ENCODE peak calls at places on chromosomes 1 and 21, in eight cellular contexts. One of them, this sample, is unnamed.

GRCh38 chr1:156090822-156091188 is 8.5 kb upstream of the MEX3A start:
- DNase-seq in fibroblast of pulmonary artery: peak
- DNase-seq in mesenteric fat pad: peak
- DNase-seq in activated CD8-positive, alpha-beta memory T cell treated with anti-CD3 and anti-CD28 coated beads, Interleukin-2, amount 50 U/mL, for 48 hours: peak
- DNase-seq in activated naive CD4-positive, alpha-beta T cell: peak
- DNase-seq in pancreas: peak
- DNase-seq in substantia nigra: peak
- DNase-seq in GM12864: peak
- DNase-seq in this sample: peak

GRCh38 chr1:40257313-40257687 is 736 bp upstream of the ZMPSTE24 start:
- DNase-seq in fibroblast of pulmonary artery: no peak
- DNase-seq in mesenteric fat pad: no peak
- DNase-seq in activated CD8-positive, alpha-beta memory T cell treated with anti-CD3 and anti-CD28 coated beads, Interleukin-2, amount 50 U/mL, for 48 hours: no peak
- DNase-seq in activated naive CD4-positive, alpha-beta T cell: no peak
- DNase-seq in pancreas: peak
- DNase-seq in substantia nigra: no peak
- DNase-seq in GM12864: no peak
- DNase-seq in this sample: no peak

GRCh38 chr1:7989762-7990428 is 28.4 kb downstream of the PARK7 start:
- DNase-seq in fibroblast of pulmonary artery: no peak
- DNase-seq in mesenteric fat pad: no peak
- DNase-seq in activated CD8-positive, alpha-beta memory T cell treated with anti-CD3 and anti-CD28 coated beads, Interleukin-2, amount 50 U/mL, for 48 hours: no peak
- DNase-seq in activated naive CD4-positive, alpha-beta T cell: no peak
- DNase-seq in pancreas: no peak
- DNase-seq in substantia nigra: no peak
- DNase-seq in GM12864: no peak
- DNase-seq in this sample: no peak

GRCh38 chr1:217274927-217275616 is 355.8 kb downstream of the GPATCH2 start:
- DNase-seq in fibroblast of pulmonary artery: peak
- DNase-seq in mesenteric fat pad: no peak
- DNase-seq in activated CD8-positive, alpha-beta memory T cell treated with anti-CD3 and anti-CD28 coated beads, Interleukin-2, amount 50 U/mL, for 48 hours: no peak
- DNase-seq in activated naive CD4-positive, alpha-beta T cell: no peak
- DNase-seq in pancreas: no peak
- DNase-seq in substantia nigra: no peak
- DNase-seq in GM12864: peak
- DNase-seq in this sample: no peak

GRCh38 chr1:87045757-87046422 is 131.5 kb downstream of the HS2ST1 start:
- DNase-seq in fibroblast of pulmonary artery: no peak
- DNase-seq in mesenteric fat pad: no peak
- DNase-seq in activated CD8-positive, alpha-beta memory T cell treated with anti-CD3 and anti-CD28 coated beads, Interleukin-2, amount 50 U/mL, for 48 hours: peak
- DNase-seq in activated naive CD4-positive, alpha-beta T cell: no peak
- DNase-seq in pancreas: no peak
- DNase-seq in substantia nigra: no peak
- DNase-seq in GM12864: no peak
- DNase-seq in this sample: no peak

GRCh38 chr1:4113897-4114296 is 213.8 kb upstream of the C1orf174 start:
- DNase-seq in fibroblast of pulmonary artery: no peak
- DNase-seq in mesenteric fat pad: no peak
- DNase-seq in activated CD8-positive, alpha-beta memory T cell treated with anti-CD3 and anti-CD28 coated beads, Interleukin-2, amount 50 U/mL, for 48 hours: no peak
- DNase-seq in activated naive CD4-positive, alpha-beta T cell: no peak
- DNase-seq in pancreas: no peak
- DNase-seq in substantia nigra: no peak
- DNase-seq in GM12864: no peak
- DNase-seq in this sample: no peak

GRCh38 chr1:203627819-203628184 is 1.2 kb downstream of the ATP2B4 start:
- DNase-seq in fibroblast of pulmonary artery: no peak
- DNase-seq in mesenteric fat pad: no peak
- DNase-seq in activated CD8-positive, alpha-beta memory T cell treated with anti-CD3 and anti-CD28 coated beads, Interleukin-2, amount 50 U/mL, for 48 hours: no peak
- DNase-seq in activated naive CD4-positive, alpha-beta T cell: no peak
- DNase-seq in pancreas: no peak
- DNase-seq in substantia nigra: no peak
- DNase-seq in GM12864: no peak
- DNase-seq in this sample: no peak

GRCh38 chr1:31843506-31843905 is 27.7 kb upstream of the SPOCD1 start:
- DNase-seq in fibroblast of pulmonary artery: peak
- DNase-seq in mesenteric fat pad: no peak
- DNase-seq in activated CD8-positive, alpha-beta memory T cell treated with anti-CD3 and anti-CD28 coated beads, Interleukin-2, amount 50 U/mL, for 48 hours: no peak
- DNase-seq in activated naive CD4-positive, alpha-beta T cell: no peak
- DNase-seq in pancreas: no peak
- DNase-seq in substantia nigra: peak
- DNase-seq in GM12864: no peak
- DNase-seq in this sample: no peak

GRCh38 chr1:8598783-8599182 is 218.7 kb downstream of the RERE start:
- DNase-seq in fibroblast of pulmonary artery: peak
- DNase-seq in mesenteric fat pad: no peak
- DNase-seq in activated CD8-positive, alpha-beta memory T cell treated with anti-CD3 and anti-CD28 coated beads, Interleukin-2, amount 50 U/mL, for 48 hours: no peak
- DNase-seq in activated naive CD4-positive, alpha-beta T cell: no peak
- DNase-seq in pancreas: no peak
- DNase-seq in substantia nigra: peak
- DNase-seq in GM12864: no peak
- DNase-seq in this sample: no peak

GRCh38 chr1:12697406-12697805 is 18.5 kb upstream of the AADACL3 start:
- DNase-seq in fibroblast of pulmonary artery: no peak
- DNase-seq in mesenteric fat pad: no peak
- DNase-seq in activated CD8-positive, alpha-beta memory T cell treated with anti-CD3 and anti-CD28 coated beads, Interleukin-2, amount 50 U/mL, for 48 hours: no peak
- DNase-seq in activated naive CD4-positive, alpha-beta T cell: no peak
- DNase-seq in pancreas: no peak
- DNase-seq in substantia nigra: no peak
- DNase-seq in GM12864: no peak
- DNase-seq in this sample: no peak

GRCh38 chr1:86429830-86430229 is 5.9 kb downstream of the CLCA2 start:
- DNase-seq in fibroblast of pulmonary artery: peak
- DNase-seq in mesenteric fat pad: no peak
- DNase-seq in activated CD8-positive, alpha-beta memory T cell treated with anti-CD3 and anti-CD28 coated beads, Interleukin-2, amount 50 U/mL, for 48 hours: no peak
- DNase-seq in activated naive CD4-positive, alpha-beta T cell: no peak
- DNase-seq in pancreas: peak
- DNase-seq in substantia nigra: peak
- DNase-seq in GM12864: no peak
- DNase-seq in this sample: no peak

GRCh38 chr1:54857741-54858665 is 29.0 kb downstream of the DHCR24 start:
- DNase-seq in fibroblast of pulmonary artery: peak
- DNase-seq in mesenteric fat pad: peak
- DNase-seq in activated CD8-positive, alpha-beta memory T cell treated with anti-CD3 and anti-CD28 coated beads, Interleukin-2, amount 50 U/mL, for 48 hours: no peak
- DNase-seq in activated naive CD4-positive, alpha-beta T cell: no peak
- DNase-seq in pancreas: no peak
- DNase-seq in substantia nigra: no peak
- DNase-seq in GM12864: no peak
- DNase-seq in this sample: no peak

GRCh38 chr21:38910390-38911008 is 104.8 kb downstream of the ETS2 start:
- DNase-seq in fibroblast of pulmonary artery: no peak
- DNase-seq in mesenteric fat pad: no peak
- DNase-seq in activated CD8-positive, alpha-beta memory T cell treated with anti-CD3 and anti-CD28 coated beads, Interleukin-2, amount 50 U/mL, for 48 hours: peak
- DNase-seq in activated naive CD4-positive, alpha-beta T cell: no peak
- DNase-seq in pancreas: no peak
- DNase-seq in substantia nigra: no peak
- DNase-seq in GM12864: no peak
- DNase-seq in this sample: no peak

GRCh38 chr1:173268786-173269277 is 61.7 kb upstream of the TNFSF4 start:
- DNase-seq in fibroblast of pulmonary artery: no peak
- DNase-seq in mesenteric fat pad: no peak
- DNase-seq in activated CD8-positive, alpha-beta memory T cell treated with anti-CD3 and anti-CD28 coated beads, Interleukin-2, amount 50 U/mL, for 48 hours: no peak
- DNase-seq in activated naive CD4-positive, alpha-beta T cell: no peak
- DNase-seq in pancreas: no peak
- DNase-seq in substantia nigra: no peak
- DNase-seq in GM12864: no peak
- DNase-seq in this sample: no peak

GRCh38 chr1:224632921-224633321 is 16.8 kb downstream of the CNIH3 start:
- DNase-seq in fibroblast of pulmonary artery: peak
- DNase-seq in mesenteric fat pad: no peak
- DNase-seq in activated CD8-positive, alpha-beta memory T cell treated with anti-CD3 and anti-CD28 coated beads, Interleukin-2, amount 50 U/mL, for 48 hours: no peak
- DNase-seq in activated naive CD4-positive, alpha-beta T cell: no peak
- DNase-seq in pancreas: no peak
- DNase-seq in substantia nigra: no peak
- DNase-seq in GM12864: no peak
- DNase-seq in this sample: no peak

GRCh38 chr1:217717959-217718358 is 86.8 kb downstream of the SPATA17 start:
- DNase-seq in fibroblast of pulmonary artery: no peak
- DNase-seq in mesenteric fat pad: no peak
- DNase-seq in activated CD8-positive, alpha-beta memory T cell treated with anti-CD3 and anti-CD28 coated beads, Interleukin-2, amount 50 U/mL, for 48 hours: no peak
- DNase-seq in activated naive CD4-positive, alpha-beta T cell: no peak
- DNase-seq in pancreas: no peak
- DNase-seq in substantia nigra: no peak
- DNase-seq in GM12864: no peak
- DNase-seq in this sample: no peak

GRCh38 chr1:99646885-99647284 is 972 bp downstream of the PALMD start:
- DNase-seq in fibroblast of pulmonary artery: no peak
- DNase-seq in mesenteric fat pad: no peak
- DNase-seq in activated CD8-positive, alpha-beta memory T cell treated with anti-CD3 and anti-CD28 coated beads, Interleukin-2, amount 50 U/mL, for 48 hours: no peak
- DNase-seq in activated naive CD4-positive, alpha-beta T cell: no peak
- DNase-seq in pancreas: no peak
- DNase-seq in substantia nigra: no peak
- DNase-seq in GM12864: no peak
- DNase-seq in this sample: no peak

GRCh38 chr1:7621334-7622219 is 149.5 kb upstream of the VAMP3 start:
- DNase-seq in fibroblast of pulmonary artery: no peak
- DNase-seq in mesenteric fat pad: no peak
- DNase-seq in activated CD8-positive, alpha-beta memory T cell treated with anti-CD3 and anti-CD28 coated beads, Interleukin-2, amount 50 U/mL, for 48 hours: no peak
- DNase-seq in activated naive CD4-positive, alpha-beta T cell: no peak
- DNase-seq in pancreas: no peak
- DNase-seq in substantia nigra: no peak
- DNase-seq in GM12864: no peak
- DNase-seq in this sample: no peak

GRCh38 chr1:153288634-153289275 is 24.0 kb downstream of the PGLYRP3 start:
- DNase-seq in fibroblast of pulmonary artery: no peak
- DNase-seq in mesenteric fat pad: no peak
- DNase-seq in activated CD8-positive, alpha-beta memory T cell treated with anti-CD3 and anti-CD28 coated beads, Interleukin-2, amount 50 U/mL, for 48 hours: peak
- DNase-seq in activated naive CD4-positive, alpha-beta T cell: no peak
- DNase-seq in pancreas: no peak
- DNase-seq in substantia nigra: no peak
- DNase-seq in GM12864: no peak
- DNase-seq in this sample: no peak

GRCh38 chr21:25862596-25862995 is 127.8 kb downstream of the GABPA start:
- DNase-seq in fibroblast of pulmonary artery: peak
- DNase-seq in mesenteric fat pad: no peak
- DNase-seq in activated CD8-positive, alpha-beta memory T cell treated with anti-CD3 and anti-CD28 coated beads, Interleukin-2, amount 50 U/mL, for 48 hours: no peak
- DNase-seq in activated naive CD4-positive, alpha-beta T cell: no peak
- DNase-seq in pancreas: no peak
- DNase-seq in substantia nigra: no peak
- DNase-seq in GM12864: peak
- DNase-seq in this sample: no peak

GRCh38 chr1:23021834-23022233 is 2.6 kb downstream of the KDM1A start:
- DNase-seq in fibroblast of pulmonary artery: no peak
- DNase-seq in mesenteric fat pad: no peak
- DNase-seq in activated CD8-positive, alpha-beta memory T cell treated with anti-CD3 and anti-CD28 coated beads, Interleukin-2, amount 50 U/mL, for 48 hours: no peak
- DNase-seq in activated naive CD4-positive, alpha-beta T cell: no peak
- DNase-seq in pancreas: no peak
- DNase-seq in substantia nigra: no peak
- DNase-seq in GM12864: no peak
- DNase-seq in this sample: no peak